ENCODE peak calls at places on chromosome 18, in five cellular contexts. E is heart left ventricle, R is body of pancreas, D is mesothelial cell of epicardium, U is testis. V is an unnamed sample.

GRCh38 chr18:23859466-23860352 is 154.8 kb upstream of the TTC39C start:
- DNase-seq in U (no peak), R (no peak), E (no peak), D (no peak), V (no peak)

GRCh38 chr18:23398401-23398800 is 54.7 kb upstream of the RIOK3 start:
- DNase-seq in D (no peak), R (no peak), U (no peak), E (no peak), V (no peak)

GRCh38 chr18:8747440-8747937 is 42.1 kb downstream of the MTCL1 start:
- DNase-seq in E (no peak), U (no peak), D (no peak), R (no peak), V (peak)

GRCh38 chr18:43486462-43486861 is 209.2 kb upstream of the SYT4 start:
- DNase-seq in D (no peak), U (peak), E (no peak), R (peak), V (no peak)

GRCh38 chr18:25503567-25504081 is 151.7 kb upstream of the ZNF521 start:
- DNase-seq in E (peak), U (peak), R (peak), D (no peak), V (peak)

GRCh38 chr18:413263-413662 is 87.2 kb downstream of the COLEC12 start:
- DNase-seq in D (no peak), R (no peak), U (no peak), E (no peak), V (no peak)

GRCh38 chr18:67519582-67519981 is 3.1 kb upstream of the DSEL start:
- DNase-seq in E (no peak), R (no peak), D (no peak), U (no peak), V (peak)

GRCh38 chr18:47917923-47918610 is 12.4 kb downstream of the SMAD2 start:
- DNase-seq in U (no peak), R (no peak), D (no peak), E (no peak), V (no peak)

GRCh38 chr18:35672897-35673296 is 91.4 kb downstream of the GALNT1 start:
- DNase-seq in U (no peak), D (no peak), R (no peak), E (no peak), V (no peak)

GRCh38 chr18:22883189-22883588 is 49.9 kb upstream of the RBBP8 start:
- DNase-seq in E (no peak), R (no peak), D (no peak), U (no peak), V (no peak)

GRCh38 chr18:79982736-79983135 is 5.6 kb downstream of the TXNL4A start:
- DNase-seq in R (peak), D (no peak), E (no peak), U (no peak), V (no peak)

GRCh38 chr18:31774477-31774785 is 13.8 kb upstream of the SLC25A52 start:
- DNase-seq in U (no peak), D (no peak), E (no peak), R (no peak), V (no peak)

GRCh38 chr18:21598726-21599584 is 1.5 kb downstream of the ESCO1 start:
- DNase-seq in U (peak), D (no peak), R (no peak), E (no peak), V (no peak)

GRCh38 chr18:61697306-61697909 is 195.4 kb downstream of the RNF152 start:
- DNase-seq in E (no peak), U (no peak), D (no peak), R (no peak), V (no peak)

GRCh38 chr18:26225022-26225693 is 1.1 kb upstream of the TAF4B start:
- DNase-seq in U (no peak), E (no peak), D (no peak), R (no peak), V (no peak)

GRCh38 chr18:12593861-12594260 is 64.0 kb downstream of the SPIRE1 start:
- DNase-seq in D (no peak), U (no peak), R (no peak), E (no peak), V (no peak)

GRCh38 chr18:45650321-45650720 is 35.0 kb downstream of the SLC14A2 start:
- DNase-seq in U (no peak), D (no peak), E (no peak), R (no peak), V (no peak)

GRCh38 chr18:39806519-39806918 is 2148.5 kb upstream of the PIK3C3 start:
- DNase-seq in D (no peak), U (no peak), E (no peak), R (no peak), V (no peak)

GRCh38 chr18:2919600-2919999 is 72.8 kb downstream of the EMILIN2 start:
- DNase-seq in R (no peak), E (no peak), D (no peak), U (peak), V (no peak)

GRCh38 chr18:47254341-47254939 is 3.0 kb upstream of the SKOR2 start:
- DNase-seq in R (peak), U (peak), D (no peak), E (no peak), V (no peak)

GRCh38 chr18:35178260-35178659 is 62.6 kb upstream of the ZNF397 start:
- DNase-seq in R (no peak), U (no peak), E (no peak), D (no peak), V (no peak)

GRCh38 chr18:78073275-78073674 is 823.6 kb downstream of the GALR1 start:
- DNase-seq in E (no peak), U (no peak), R (no peak), D (no peak), V (no peak)

GRCh38 chr18:21686282-21687105 is 18.1 kb downstream of the ABHD3 start:
- DNase-seq in E (no peak), U (no peak), D (no peak), R (no peak), V (no peak)

GRCh38 chr18:11500153-11501122 is 109.0 kb upstream of the SLC35G4 start:
- DNase-seq in R (no peak), U (no peak), D (no peak), E (no peak), V (peak)

GRCh38 chr18:76688724-76689472 is 133.5 kb upstream of the ZNF236 start:
- DNase-seq in E (no peak), U (no peak), R (no peak), D (no peak), V (no peak)

GRCh38 chr18:50862401-50862800 is 16.5 kb upstream of the ME2 start:
- DNase-seq in D (no peak), U (no peak), R (no peak), E (no peak), V (no peak)

DNA sequence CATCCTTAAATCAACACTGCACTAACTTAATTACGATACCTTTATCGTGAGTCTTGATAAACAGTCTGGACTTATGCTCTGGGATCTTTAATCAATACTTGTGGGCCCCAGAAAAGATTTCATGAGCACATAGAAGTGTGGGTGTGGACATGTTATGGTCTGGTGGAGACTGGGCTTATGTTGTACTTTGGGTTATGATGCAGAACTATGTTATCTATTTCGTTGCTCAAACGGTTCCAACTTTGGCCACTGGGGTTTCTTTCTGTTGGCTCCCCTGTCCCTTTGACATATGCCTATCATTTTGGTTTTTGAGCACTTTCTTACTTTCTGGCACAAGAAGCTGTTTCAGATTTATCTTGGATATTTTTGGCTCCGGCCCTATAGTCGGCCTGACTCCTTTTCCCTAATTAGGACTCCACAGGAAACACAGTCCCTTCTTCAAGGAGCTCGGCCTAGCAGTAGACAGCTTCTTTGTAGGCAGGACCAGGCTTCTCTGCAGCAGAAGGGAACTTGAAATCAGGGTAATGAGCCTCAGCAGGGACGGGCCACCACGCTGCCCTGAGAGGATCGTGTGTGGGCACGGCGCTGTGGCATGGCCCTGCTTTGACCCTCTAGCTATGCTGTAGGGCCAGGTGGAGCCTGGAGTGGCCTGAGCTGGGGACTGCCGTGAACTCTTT is 54.6 kb upstream of the TXNDC2 start:
- DNase-seq in R (no peak), E (no peak), U (no peak), D (no peak), V (no peak)
- TF ChIP-seq CTCF in R (no peak), E (no peak), U (no peak), D (no peak), V (peak)

GRCh38 chr18:33101316-33101715 is 328.5 kb upstream of the KLHL14 start:
- DNase-seq in E (no peak), R (no peak), U (no peak), D (no peak), V (no peak)
- TF ChIP-seq CTCF in E (no peak), R (no peak), U (no peak), D (no peak), V (no peak)

GRCh38 chr18:41553716-41554115 is 401.3 kb upstream of the PIK3C3 start:
- DNase-seq in U (no peak), E (peak), D (no peak), R (no peak), V (no peak)
- TF ChIP-seq CTCF in U (no peak), E (no peak), D (no peak), R (no peak), V (no peak)

GRCh38 chr18:73980289-73980979 is 167.2 kb downstream of the FBXO15 start:
- DNase-seq in E (no peak), D (no peak), U (peak), R (peak), V (no peak)
- TF ChIP-seq CTCF in E (no peak), D (peak), U (peak), R (peak), V (peak)

DNA sequence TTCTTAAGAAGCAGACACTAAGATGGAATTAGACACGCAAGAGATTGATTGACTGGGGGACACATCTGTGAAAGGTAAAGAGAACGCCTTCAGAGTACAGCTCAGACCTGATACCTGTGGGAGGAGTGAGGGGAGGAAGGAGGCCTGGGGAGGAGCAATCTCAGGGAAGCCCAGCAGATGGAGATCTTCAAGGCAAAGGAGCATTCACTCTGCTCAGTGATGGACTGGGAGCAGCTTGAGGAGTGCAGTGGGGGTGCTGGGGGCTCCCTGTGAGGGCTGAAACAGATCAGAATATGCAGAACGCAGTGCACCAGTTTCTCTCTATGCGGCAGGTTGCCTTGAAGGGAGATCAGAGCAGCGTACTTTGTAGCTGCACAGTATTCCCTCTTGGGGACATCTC is 103.7 kb upstream of the ATP8B1 start:
- DNase-seq in R (no peak), E (no peak), D (no peak), U (no peak), V (no peak)
- TF ChIP-seq CTCF in R (no peak), E (no peak), D (no peak), U (no peak), V (peak)